ENCODE peak calls at places on chromosomes 2 and 18, in five cellular contexts. L is T follicular helper cell, M is AG08395, I is fibroblast of gingiva, X is NCI-H146. P is an unnamed sample.

GRCh38 chr2:195330513-195330956 is 326.5 kb upstream of the SLC39A10 start:
- DNase-seq in L (no peak), M (no peak), I (no peak), X (peak; percentile 39), P (no peak)

GRCh38 chr2:36657703-36658102 is 38.8 kb upstream of the VIT start:
- DNase-seq in L (no peak), M (no peak), I (no peak), X (no peak), P (no peak)

GRCh38 chr2:162090109-162090508 is 16.1 kb upstream of the DPP4 start:
- DNase-seq in L (no peak), M (no peak), I (peak; percentile 23), X (no peak), P (no peak)

GRCh38 chr18:48949606-48950535 is 894 bp downstream of the SMAD7 start:
- DNase-seq in L (no peak), M (no peak), I (peak; percentile 56), X (peak; percentile 85), P (no peak)

GRCh38 chr2:24576617-24577016 is 85.6 kb downstream of the NCOA1 start:
- DNase-seq in L (no peak), M (no peak), I (no peak), X (no peak), P (no peak)

GRCh38 chr2:55973673-55974072 is 50.1 kb upstream of the EFEMP1 start:
- DNase-seq in L (no peak), M (no peak), I (no peak), X (no peak), P (no peak)

GRCh38 chr2:220001693-220002260 is 374.3 kb downstream of the SLC4A3 start:
- DNase-seq in L (no peak), M (peak; percentile 53), I (peak; percentile 52), X (no peak), P (peak; percentile 46)

GRCh38 chr2:46297546-46298271 is 502 bp downstream of the EPAS1 start:
- DNase-seq in L (peak; percentile 63), M (peak; percentile 22), I (no peak), X (peak; percentile 61), P (peak; percentile 45)

GRCh38 chr2:38178556-38179419 is 102.8 kb upstream of the CYP1B1 start:
- DNase-seq in L (no peak), M (peak; percentile 71), I (peak; percentile 96), X (no peak), P (peak; percentile 90)

GRCh38 chr2:159356053-159356554 is 69.6 kb upstream of the WDSUB1 start:
- DNase-seq in L (no peak), M (no peak), I (no peak), X (no peak), P (no peak)

GRCh38 chr2:46813046-46813445 is 102.6 kb downstream of the MCFD2 start:
- DNase-seq in L (no peak), M (no peak), I (no peak), X (no peak), P (no peak)

GRCh38 chr2:46170011-46170410 is 127.2 kb upstream of the EPAS1 start:
- DNase-seq in L (no peak), M (no peak), I (no peak), X (no peak), P (no peak)

GRCh38 chr2:10385933-10386773 is 62.0 kb downstream of the ODC1 start:
- DNase-seq in L (no peak), M (peak; percentile 62), I (peak; percentile 71), X (no peak), P (peak; percentile 57)

GRCh38 chr2:158011055-158011771 is 90.5 kb upstream of the UPP2 start:
- DNase-seq in L (no peak), M (no peak), I (no peak), X (peak; percentile 8), P (no peak)

GRCh38 chr2:156110890-156111289 is 221.6 kb downstream of the NR4A2 start:
- DNase-seq in L (no peak), M (no peak), I (no peak), X (peak; percentile 16), P (no peak)

GRCh38 chr18:3592864-3593263 is 142.9 kb downstream of the TGIF1 start:
- DNase-seq in L (no peak), M (no peak), I (no peak), X (no peak), P (no peak)

GRCh38 chr2:131004446-131005209 is 88.6 kb downstream of the FAM168B start:
- DNase-seq in L (no peak), M (no peak), I (no peak), X (no peak), P (no peak)

GRCh38 chr2:122514451-122514996 is 759.1 kb downstream of the TSN start:
- DNase-seq in L (no peak), M (no peak), I (no peak), X (no peak), P (no peak)